ENCODE peak calls at places on chromosomes 4 and X, in ten cellular contexts. X, C, N, Z, F, I, H, U, A and M are unnamed samples.
A peak's percentile ranks its signal among the peaks of the same experiment; 100 is the strongest.

GRCh38 chr4:105587851-105588250 is 35.4 kb downstream of the ARHGEF38 start:
- DNase-seq in Z (no peak), F (no peak), X (no peak), I (no peak), C (no peak), H (no peak), A (no peak), U (no peak), N (no peak), M (no peak)

GRCh38 chrX:7146026-7146702 is 1.3 kb upstream of the STS start:
- DNase-seq in U (no peak), H (no peak), F (no peak), C (no peak), I (no peak), Z (peak; percentile 21), X (no peak), N (no peak), A (no peak), M (no peak)

GRCh38 chr4:15011166-15011565 is 8.9 kb downstream of the CPEB2 start:
- DNase-seq in I (no peak), X (no peak), F (no peak), A (no peak), Z (no peak), U (no peak), C (no peak), H (no peak), N (no peak), M (no peak)

GRCh38 chrX:74408310-74408709 is 13.0 kb upstream of the SLC16A2 start:
- DNase-seq in Z (no peak), I (no peak), A (no peak), X (no peak), H (no peak), U (no peak), N (no peak), F (no peak), C (no peak), M (no peak)

GRCh38 chr4:8391972-8392371 is 48.6 kb downstream of the ACOX3 start:
- DNase-seq in C (no peak), N (peak; percentile 77), U (peak; percentile 33), A (no peak), H (no peak), I (no peak), F (no peak), X (peak; percentile 48), Z (no peak), M (no peak)

GRCh38 chr4:9942921-9943600 is 78.2 kb downstream of the SLC2A9 start:
- DNase-seq in C (no peak), X (no peak), F (peak; percentile 29), Z (no peak), I (no peak), N (no peak), U (no peak), H (no peak), A (no peak), M (no peak)

GRCh38 chrX:152403515-152403914 is 47.6 kb downstream of the GABRA3 start:
- DNase-seq in C (no peak), Z (no peak), N (no peak), A (no peak), I (no peak), X (no peak), U (no peak), F (no peak), H (no peak), M (no peak)

GRCh38 chr4:188915175-188915574 is 775.9 kb downstream of the TRIML1 start:
- DNase-seq in A (no peak), N (no peak), U (no peak), H (no peak), I (no peak), F (no peak), X (no peak), C (no peak), Z (no peak), M (no peak)

GRCh38 chr4:159070742-159071141 is 32.1 kb upstream of the RAPGEF2 start:
- DNase-seq in Z (no peak), X (peak; percentile 91), A (no peak), H (no peak), I (peak; percentile 11), U (peak; percentile 91), F (no peak), C (no peak), N (peak; percentile 67), M (no peak)

GRCh38 chrX:128975716-128976115 is 547.6 kb downstream of the SMARCA1 start:
- DNase-seq in F (peak; percentile 45), U (peak; percentile 0), C (no peak), N (peak; percentile 17), Z (peak; percentile 23), X (no peak), H (no peak), A (peak; percentile 28), I (peak; percentile 1), M (peak; percentile 8)

GRCh38 chrX:37787353-37787869 is 7.6 kb downstream of the CYBB start:
- DNase-seq in F (no peak), U (no peak), X (no peak), H (no peak), N (no peak), Z (no peak), C (no peak), A (no peak), I (no peak), M (peak; percentile 36)

GRCh38 chr4:59664771-59665170 is 1535.4 kb upstream of the ADGRL3 start:
- DNase-seq in N (no peak), U (no peak), A (no peak), I (no peak), H (no peak), X (no peak), C (no peak), Z (no peak), F (no peak), M (no peak)

GRCh38 chr4:184784628-184785257 is 41.0 kb downstream of the ACSL1 start:
- DNase-seq in A (no peak), U (no peak), C (no peak), I (no peak), Z (no peak), N (no peak), X (no peak), H (no peak), F (no peak), M (no peak)

GRCh38 chr4:38017579-38017978 is 57.4 kb downstream of the PTTG2 start:
- DNase-seq in I (no peak), A (no peak), X (no peak), U (peak; percentile 5), C (no peak), N (peak; percentile 41), H (no peak), F (no peak), Z (no peak), M (no peak)

GRCh38 chr4:101328063-101328602 is 19.2 kb downstream of the PPP3CA start:
- DNase-seq in I (no peak), N (no peak), A (no peak), F (no peak), H (peak; percentile 27), X (no peak), C (no peak), U (no peak), Z (no peak), M (peak; percentile 25)

GRCh38 chrX:369563-370101 is 17.1 kb downstream of the PPP2R3B start:
- DNase-seq in X (no peak), A (no peak), I (no peak), C (no peak), H (no peak), N (no peak), U (no peak), F (no peak), Z (no peak), M (no peak)

GRCh38 chrX:103792916-103793540 is 16.4 kb downstream of the PLP1 start:
- DNase-seq in I (peak; percentile 61), A (no peak), C (no peak), Z (no peak), U (peak; percentile 77), H (no peak), X (peak; percentile 35), N (peak; percentile 64), F (no peak), M (no peak)

GRCh38 chr4:7397206-7398103 is 37.3 kb downstream of the PSAPL1 start:
- DNase-seq in H (no peak), C (no peak), U (peak; percentile 92), Z (no peak), X (no peak), I (no peak), A (no peak), F (peak; percentile 14), N (peak; percentile 33), M (no peak)

GRCh38 chr4:40200881-40201797 is 4.3 kb downstream of the RHOH start:
- DNase-seq in H (no peak), I (no peak), U (no peak), C (no peak), F (no peak), N (peak; percentile 31), Z (peak; percentile 46), X (no peak), A (peak; percentile 38), M (peak; percentile 40)

GRCh38 chr4:25088342-25088952 is 57.7 kb upstream of the LGI2 start:
- DNase-seq in I (no peak), H (no peak), C (no peak), F (no peak), U (no peak), A (no peak), Z (no peak), X (no peak), N (no peak), M (peak; percentile 67)

GRCh38 chrX:22314692-22315091 is 42.0 kb downstream of the CBLL2 start:
- DNase-seq in U (peak; percentile 4), I (peak; percentile 82), Z (peak; percentile 33), C (no peak), F (no peak), A (no peak), X (peak; percentile 26), H (no peak), N (peak; percentile 0), M (no peak)

GRCh38 chr4:166091146-166091545 is 218.1 kb downstream of the TLL1 start:
- DNase-seq in X (no peak), I (no peak), C (no peak), N (no peak), U (no peak), H (no peak), F (no peak), A (no peak), Z (no peak), M (no peak)